ENCODE peak calls at places on chromosomes 7 and 10, in seven cellular contexts. A, D, C, M, V, J and T are unnamed samples.
A peak's percentile ranks its signal among the peaks of the same experiment; 100 is the strongest.

GRCh38 chr7:17274551-17275245 is 23.8 kb upstream of the AHR start:
- DNase-seq in M (no peak), A (peak; percentile 26), C (peak; percentile 74), D (no peak), J (peak; percentile 15), V (no peak), T (no peak)

GRCh38 chr7:8295638-8296361 is 33.8 kb upstream of the ICA1 start:
- DNase-seq in D (no peak), C (peak; percentile 84), A (peak; percentile 10), V (peak; percentile 53), M (peak; percentile 72), J (peak; percentile 87), T (no peak)

GRCh38 chr7:116862234-116863167 is at the start of gene CAPZA2:
- DNase-seq in V (peak; percentile 91), C (peak; percentile 88), M (peak; percentile 100), J (peak; percentile 97), A (peak; percentile 98), D (peak; percentile 92), T (peak; percentile 83)

GRCh38 chr10:17453377-17454091 is 861 bp downstream of the ST8SIA6 start:
- DNase-seq in D (peak; percentile 6), J (peak; percentile 54), C (peak; percentile 37), V (peak; percentile 26), M (peak; percentile 45), A (peak; percentile 41), T (no peak)

GRCh38 chr7:21141476-21141875 is 286.4 kb upstream of the SP4 start:
- DNase-seq in C (no peak), V (no peak), D (no peak), J (no peak), A (no peak), M (no peak), T (no peak)

GRCh38 chr10:43236176-43236850 is 30.6 kb downstream of the RASGEF1A start:
- DNase-seq in M (no peak), J (no peak), V (no peak), D (no peak), A (no peak), C (no peak), T (no peak)

GRCh38 chr7:134856692-134857091 is 77.3 kb downstream of the CALD1 start:
- DNase-seq in M (no peak), J (peak; percentile 30), A (no peak), C (peak; percentile 71), V (no peak), D (no peak), T (no peak)

GRCh38 chr7:79405368-79405767 is 48.1 kb downstream of the MAGI2 start:
- DNase-seq in V (no peak), D (no peak), A (no peak), J (no peak), M (no peak), C (no peak), T (no peak)

GRCh38 chr10:6128591-6129383 is 40.0 kb downstream of the RBM17 start:
- DNase-seq in M (no peak), C (peak; percentile 78), A (no peak), J (peak; percentile 70), D (no peak), V (no peak), T (no peak)

GRCh38 chr7:16616122-16616521 is 29.4 kb downstream of the ANKMY2 start:
- DNase-seq in V (no peak), A (no peak), J (no peak), M (no peak), C (no peak), D (no peak), T (no peak)

GRCh38 chr7:2231992-2232765 is 566 bp downstream of the MAD1L1 start:
- DNase-seq in J (peak; percentile 59), A (peak; percentile 41), D (no peak), M (no peak), C (peak; percentile 17), V (no peak), T (no peak)

GRCh38 chr10:130218936-130219335 is 82.7 kb downstream of the GLRX3 start:
- DNase-seq in J (no peak), D (no peak), A (no peak), C (no peak), V (no peak), M (no peak), T (no peak)

GRCh38 chr10:58780481-58780880 is 267.8 kb downstream of the BICC1 start:
- DNase-seq in C (no peak), A (no peak), D (no peak), V (no peak), M (no peak), J (peak; percentile 13), T (no peak)

GRCh38 chr7:68470836-68471235 is 1127.4 kb upstream of the AUTS2 start:
- DNase-seq in M (no peak), C (no peak), D (no peak), J (no peak), V (no peak), A (no peak), T (no peak)

GRCh38 chr10:32321016-32321631 is 25.8 kb downstream of the EPC1 start:
- DNase-seq in V (no peak), J (no peak), M (no peak), C (no peak), D (no peak), A (no peak), T (no peak)

GRCh38 chr10:63115732-63116383 is 17.3 kb upstream of the NRBF2 start:
- DNase-seq in M (no peak), D (no peak), C (peak; percentile 94), V (peak; percentile 94), J (peak; percentile 95), A (no peak), T (peak; percentile 57)

GRCh38 chr7:151076863-151077704 is 3.5 kb downstream of the FASTK start:
- DNase-seq in D (no peak), A (peak; percentile 35), M (no peak), C (no peak), J (peak; percentile 49), V (no peak), T (no peak)

GRCh38 chr7:78141533-78142281 is 343.1 kb downstream of the PHTF2 start:
- DNase-seq in M (no peak), J (peak; percentile 82), C (peak; percentile 16), V (no peak), D (no peak), A (no peak), T (no peak)

GRCh38 chr7:142298009-142298408 is 40.2 kb upstream of the PRSS58 start:
- DNase-seq in V (no peak), A (no peak), J (peak; percentile 49), M (no peak), D (no peak), C (peak; percentile 12), T (no peak)